ENCODE peak calls at places on chromosomes 3 and 15, in ten cellular contexts. T is activated naive CD8-positive, alpha-beta T cell treated with anti-CD3 and anti-CD28 coated beads, Interleukin-2, amount 50 U/mL, for 24 hours; C is GM20000; A is NCI-H345; H is GM12892; G is T-helper 2 cell; W is GM23248; P is T-helper 22 cell; Q is T follicular helper cell; V is stomach. F is an unnamed sample.

GRCh38 chr15:79541176-79541575 is 109.0 kb downstream of the MINAR1 start:
- DNase-seq in A (no peak), T (no peak), G (no peak), W (no peak), V (no peak), P (no peak), H (no peak), C (no peak), Q (no peak), F (no peak)

GRCh38 chr3:8985411-8985831 is 22.1 kb upstream of the RAD18 start:
- DNase-seq in C (no peak), G (no peak), Q (no peak), W (no peak), H (no peak), A (no peak), T (no peak), P (no peak), V (no peak), F (no peak)

GRCh38 chr3:14230729-14231128 is 52.1 kb downstream of the LSM3 start:
- DNase-seq in T (no peak), C (no peak), Q (no peak), A (no peak), P (no peak), G (no peak), H (no peak), W (no peak), V (no peak), F (no peak)

GRCh38 chr3:132443421-132443820 is 26.1 kb downstream of the DNAJC13 start:
- DNase-seq in C (no peak), P (no peak), W (no peak), Q (no peak), A (no peak), V (no peak), H (no peak), T (no peak), G (no peak), F (no peak)

GRCh38 chr15:64180235-64180824 is 17.5 kb upstream of the PPIB start:
- DNase-seq in C (peak; percentile 69), H (no peak), P (no peak), T (no peak), Q (no peak), G (no peak), A (no peak), W (no peak), V (no peak), F (no peak)

GRCh38 chr3:17510265-17510664 is 232.2 kb downstream of the TBC1D5 start:
- DNase-seq in T (no peak), V (no peak), W (no peak), C (no peak), H (no peak), Q (no peak), G (no peak), P (no peak), A (no peak), F (no peak)

GRCh38 chr15:57537072-57537471 is 54.6 kb upstream of the MYZAP start:
- DNase-seq in T (no peak), G (no peak), V (peak; percentile 55), P (no peak), Q (no peak), C (no peak), A (peak; percentile 75), W (peak; percentile 95), H (no peak), F (no peak)

GRCh38 chr3:112466041-112466440 is 33.2 kb downstream of the BTLA start:
- DNase-seq in T (no peak), C (no peak), W (no peak), H (no peak), P (no peak), V (no peak), G (no peak), A (no peak), Q (no peak), F (no peak)